ENCODE peak calls at places on chromosomes 16 and 17, in nine cellular contexts. B is WERI-Rb-1, W is upper lobe of right lung, J is aorta, N is HL-60, V is ascending aorta, S is ovary, L is stomach, I is pancreas. T is an unnamed sample. For H3K27me3, the result is how much of the 10 kb centered on the place peaks cover.

GRCh38 chr17:8855477-8856204 is 11.8 kb downstream of the PIK3R6 start:
- DNase-seq in W (no peak), V (peak), S (no peak), I (no peak), B (no peak), N (no peak), J (no peak), L (no peak), T (no peak)

GRCh38 chr17:41894791-41895331 is 23.9 kb downstream of the ACLY start:
- DNase-seq in I (no peak), J (no peak), V (peak), W (no peak), N (no peak), B (no peak), L (no peak), S (no peak), T (no peak)

GRCh38 chr17:1123397-1124237 is 56.2 kb downstream of the ABR start:
- DNase-seq in J (no peak), B (no peak), S (peak), N (no peak), V (no peak), L (no peak), I (no peak), W (no peak), T (peak)

GRCh38 chr16:31455601-31456314 is 3.5 kb upstream of the ARMC5 start:
- DNase-seq in W (peak), J (no peak), N (peak), V (no peak), L (no peak), S (no peak), I (no peak), B (peak), T (no peak)

GRCh38 chr17:77893144-77894044 is 65.1 kb upstream of the TNRC6C start:
- DNase-seq in W (peak), L (no peak), J (peak), S (no peak), N (no peak), I (no peak), B (no peak), V (no peak), T (no peak)

GRCh38 chr17:8954339-8954738 is 11.2 kb downstream of the PIK3R5 start:
- DNase-seq in I (no peak), J (peak), L (peak), N (peak), W (peak), B (peak), S (no peak), V (peak), T (peak)

GRCh38 chr17:72976971-72977767 is 115.3 kb downstream of the SLC39A11 start:
- DNase-seq in B (no peak), S (peak), J (peak), N (no peak), L (peak), I (peak), W (no peak), V (peak), T (no peak)

GRCh38 chr17:31144427-31144826 is 49.6 kb downstream of the NF1 start:
- DNase-seq in I (no peak), W (no peak), L (no peak), B (no peak), V (no peak), S (no peak), N (no peak), J (no peak), T (peak)

GRCh38 chr16:71572497-71573116 is 4.3 kb downstream of the TAT start:
- DNase-seq in N (no peak), L (no peak), S (no peak), I (no peak), B (no peak), J (no peak), V (no peak), W (no peak), T (no peak)

GRCh38 chr16:88941933-88942909 is 34.8 kb downstream of the CBFA2T3 start:
- DNase-seq in B (peak), W (no peak), S (peak), V (no peak), N (peak), J (peak), L (peak), I (peak), T (peak)

GRCh38 chr16:693766-694165 is 3.6 kb upstream of the WDR24 start:
- DNase-seq in V (no peak), B (no peak), S (no peak), L (no peak), W (no peak), N (no peak), I (no peak), J (no peak), T (peak)

GRCh38 chr16:29814592-29814991 is 1.4 kb upstream of the PAGR1 start:
- DNase-seq in I (no peak), S (no peak), L (no peak), W (no peak), B (no peak), V (no peak), N (no peak), J (peak), T (peak)

GRCh38 chr16:17497648-17498047 is 26.9 kb upstream of the XYLT1 start:
- DNase-seq in J (no peak), N (no peak), S (no peak), I (no peak), W (no peak), L (no peak), V (no peak), B (no peak), T (no peak)

GRCh38 chr17:72556944-72557826 is 436.4 kb downstream of the SOX9 start:
- DNase-seq in J (peak), B (peak), V (no peak), W (peak), L (peak), S (peak), N (peak), I (peak), T (peak)

GRCh38 chr17:35793257-35793656 is 2.2 kb downstream of the MMP28 start:
- DNase-seq in B (no peak), S (no peak), L (no peak), W (no peak), I (no peak), N (no peak), J (no peak), V (no peak), T (no peak)

GRCh38 chr16:4384497-4384896 is 12.8 kb downstream of the VASN start:
- DNase-seq in W (no peak), B (no peak), V (peak), N (no peak), L (no peak), S (no peak), J (peak), I (peak), T (peak)

GRCh38 chr17:17782425-17783120 is 54.2 kb downstream of the SREBF1 start:
- DNase-seq in N (no peak), B (peak), I (no peak), L (peak), W (no peak), V (no peak), J (no peak), S (peak), T (peak)

GRCh38 chr17:64148017-64148631 is 18.2 kb upstream of the ERN1 start:
- DNase-seq in W (no peak), J (no peak), N (no peak), I (no peak), B (peak), S (no peak), V (no peak), L (no peak), T (peak)

GRCh38 chr16:23148513-23149266 is 562 bp downstream of the USP31 start:
- DNase-seq in W (peak), J (peak), L (peak), N (peak), V (peak), S (peak), B (peak), I (peak), T (peak)

GRCh38 chr16:54191163-54191562 is 95.4 kb downstream of the IRX3 start:
- DNase-seq in V (no peak), L (no peak), W (no peak), I (no peak), S (no peak), J (no peak), B (no peak), N (no peak), T (no peak)

GRCh38 chr16:54193013-54193655 is 93.5 kb downstream of the IRX3 start:
- DNase-seq in J (no peak), L (no peak), W (no peak), B (no peak), N (no peak), I (no peak), S (no peak), V (no peak), T (no peak)

GRCh38 chr16:54191592-54191991 is 95.0 kb downstream of the IRX3 start:
- DNase-seq in B (no peak), S (no peak), V (no peak), W (no peak), I (no peak), N (no peak), L (no peak), J (no peak), T (no peak)

GRCh38 chr16:54193656-54194007 is 93.0 kb downstream of the IRX3 start:
- DNase-seq in V (peak), S (peak), J (peak), I (peak), L (peak), W (peak), N (peak), B (peak), T (peak)

GRCh38 chr16:54194008-54194731 is 92.4 kb downstream of the IRX3 start:
- DNase-seq in I (peak), S (peak), W (peak), V (peak), L (peak), N (no peak), B (peak), J (peak), T (peak)
- H3K4me3 ChIP-seq in I (no peak), S (no peak), W (peak), V (peak), L (peak), N (no peak), B (no peak), J (no peak), T (peak)

DNA sequence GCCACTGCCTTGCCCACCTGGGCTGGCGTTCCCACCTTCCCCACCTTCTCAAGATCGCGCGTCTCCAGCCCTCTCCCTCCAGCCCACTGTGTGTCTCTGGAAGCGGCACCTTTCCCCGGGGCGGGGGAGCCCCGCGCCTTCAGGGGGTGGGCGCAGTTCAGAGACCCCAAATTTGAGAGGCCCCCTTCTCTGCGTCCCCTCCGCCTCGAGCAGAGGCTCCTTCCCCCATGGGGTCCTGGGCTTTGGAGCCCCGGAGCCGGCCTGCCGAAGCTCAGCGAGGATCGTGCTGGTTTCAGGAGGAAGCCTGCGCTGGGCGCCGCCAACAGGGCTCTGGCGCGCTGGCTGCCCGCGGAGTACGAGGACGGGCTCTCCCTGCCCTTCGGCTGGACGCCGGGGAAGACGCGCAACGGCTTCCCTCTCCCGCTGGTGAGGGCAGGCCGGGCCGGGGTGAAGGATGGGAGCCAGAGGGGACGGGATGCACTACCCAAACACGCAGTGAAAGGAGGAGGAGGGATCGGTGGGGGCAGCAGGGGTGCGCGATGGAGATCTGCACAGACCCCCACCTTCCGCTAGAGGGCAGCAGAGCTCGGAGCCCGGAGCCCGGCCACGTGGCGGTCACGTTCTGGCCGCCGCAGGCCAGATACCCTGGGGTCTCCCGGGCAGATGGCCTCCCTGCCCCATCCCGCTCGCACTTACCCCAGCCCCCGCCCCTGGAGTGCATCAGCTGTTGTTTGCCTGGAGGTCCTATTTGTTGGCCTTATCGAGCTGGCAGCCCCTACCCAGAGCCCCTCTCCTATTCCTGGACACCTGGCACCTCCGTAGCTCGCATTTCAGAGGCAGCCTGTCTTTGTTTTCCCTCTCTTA is 11.1 kb downstream of the LPO start:
- DNase-seq in S (peak), B (peak), I (peak), V (peak), W (peak), N (peak), J (peak), L (peak), T (peak)
- H3K27me3 ChIP-seq in S (under half), B (under half), I (under half), V (under half), W (under half), N (under half), J (under half), L (under half), T (half or more)

DNA sequence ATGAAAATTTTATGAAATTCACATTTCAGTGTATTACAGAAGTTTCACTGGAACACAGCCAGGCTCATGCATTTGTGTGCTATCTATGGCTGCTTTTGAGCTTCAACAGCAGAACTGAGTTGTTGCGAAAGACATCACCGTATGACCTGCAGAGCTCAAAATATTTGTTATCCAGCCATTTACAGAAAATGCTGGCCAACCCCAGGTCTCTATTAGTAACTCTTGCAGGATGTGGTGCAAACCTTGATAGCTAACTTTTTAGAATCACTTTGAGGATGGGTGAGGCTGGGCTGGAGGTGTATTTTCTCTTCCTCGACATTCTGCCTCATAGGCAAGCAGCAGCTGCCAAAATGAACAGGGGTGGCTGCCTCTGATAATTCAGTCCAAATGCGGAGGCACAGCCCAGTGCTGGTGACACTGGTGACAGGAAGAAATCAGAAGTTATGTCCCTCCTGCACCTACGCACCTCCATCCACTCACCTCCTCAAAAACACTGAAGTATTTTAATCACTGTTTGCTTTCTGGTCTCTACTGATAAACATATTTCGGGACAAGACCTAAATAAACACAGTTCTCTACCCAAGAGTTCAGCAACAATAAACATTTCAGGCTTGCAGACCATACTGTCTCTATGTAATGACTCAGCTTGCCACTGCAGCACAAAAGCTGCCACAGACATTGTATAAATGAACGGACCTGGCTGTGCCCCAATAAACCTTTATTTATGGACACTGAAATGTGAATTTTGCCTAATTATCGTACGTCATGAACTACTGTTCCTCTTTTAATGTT is 28.5 kb downstream of the ARHGAP17 start:
- DNase-seq in B (no peak), S (no peak), W (no peak), L (no peak), N (peak), I (no peak), V (peak), J (no peak), T (no peak)
- H3K4me3 ChIP-seq in B (no peak), S (no peak), W (no peak), L (no peak), N (no peak), I (no peak), V (peak), J (no peak), T (no peak)

GRCh38 chr17:40699880-40700279 is 3.7 kb downstream of the KRT24 start:
- DNase-seq in V (no peak), S (no peak), J (no peak), I (no peak), B (no peak), W (no peak), L (no peak), N (no peak), T (no peak)

GRCh38 chr17:40699359-40699758 is 4.2 kb downstream of the KRT24 start:
- DNase-seq in V (no peak), S (no peak), J (no peak), B (no peak), N (no peak), I (no peak), W (no peak), L (no peak), T (no peak)

GRCh38 chr17:40703652-40704051 is at the start of gene KRT24:
- DNase-seq in L (no peak), N (no peak), J (no peak), S (no peak), B (no peak), W (no peak), I (no peak), V (no peak), T (no peak)

GRCh38 chr17:40705567-40705966 is 2.0 kb upstream of the KRT24 start:
- DNase-seq in N (no peak), W (no peak), J (no peak), S (no peak), L (no peak), B (no peak), V (no peak), I (no peak), T (no peak)

GRCh38 chr17:40702271-40702670 is 1.3 kb downstream of the KRT24 start:
- DNase-seq in V (no peak), N (no peak), J (no peak), W (no peak), I (no peak), L (no peak), B (no peak), S (no peak), T (no peak)
- H3K27me3 ChIP-seq in V (under half), N (under half), J (under half), W (under half), I (under half), L (under half), B (half or more), S (under half), T (under half)